ENCODE peak calls at places on chromosomes 4 and X, in ten cellular contexts. One of them, this sample, is unnamed.

GRCh38 chr4:75469896-75470295 is 44.3 kb downstream of the RCHY1 start:
- DNase-seq in mammary epithelial cell: no peak
- DNase-seq in IMR-90: no peak
- DNase-seq in psoas muscle: no peak
- DNase-seq in breast epithelium: no peak
- DNase-seq in naive thymus-derived CD4-positive, alpha-beta T cell: no peak
- DNase-seq in K562: no peak
- DNase-seq in H9: no peak
- DNase-seq in neuronal stem cell: no peak
- DNase-seq in caudate nucleus: no peak
- DNase-seq in this sample: no peak

GRCh38 chr4:56656346-56656643 is 24.8 kb downstream of the HOPX start:
- DNase-seq in naive thymus-derived CD4-positive, alpha-beta T cell: peak
- DNase-seq in neuronal stem cell: no peak
- DNase-seq in H9: no peak
- DNase-seq in IMR-90: no peak
- DNase-seq in breast epithelium: no peak
- DNase-seq in mammary epithelial cell: no peak
- DNase-seq in psoas muscle: peak
- DNase-seq in K562: no peak
- DNase-seq in caudate nucleus: no peak
- DNase-seq in this sample: no peak

GRCh38 chr4:140149851-140150635 is 3.9 kb downstream of the MAML3 start:
- DNase-seq in neuronal stem cell: peak
- DNase-seq in naive thymus-derived CD4-positive, alpha-beta T cell: peak
- DNase-seq in mammary epithelial cell: peak
- DNase-seq in IMR-90: peak
- DNase-seq in caudate nucleus: no peak
- DNase-seq in H9: peak
- DNase-seq in psoas muscle: peak
- DNase-seq in breast epithelium: peak
- DNase-seq in K562: peak
- DNase-seq in this sample: no peak

GRCh38 chr4:136763844-136764446 is 768.3 kb downstream of the PCDH18 start:
- DNase-seq in breast epithelium: no peak
- DNase-seq in naive thymus-derived CD4-positive, alpha-beta T cell: no peak
- DNase-seq in caudate nucleus: no peak
- DNase-seq in K562: no peak
- DNase-seq in psoas muscle: no peak
- DNase-seq in IMR-90: peak
- DNase-seq in mammary epithelial cell: no peak
- DNase-seq in neuronal stem cell: no peak
- DNase-seq in H9: no peak
- DNase-seq in this sample: no peak

GRCh38 chr4:163866728-163867313 is 372.3 kb downstream of the TMA16 start:
- DNase-seq in psoas muscle: no peak
- DNase-seq in mammary epithelial cell: peak
- DNase-seq in K562: peak
- DNase-seq in neuronal stem cell: no peak
- DNase-seq in IMR-90: peak
- DNase-seq in breast epithelium: no peak
- DNase-seq in naive thymus-derived CD4-positive, alpha-beta T cell: no peak
- DNase-seq in H9: no peak
- DNase-seq in caudate nucleus: no peak
- DNase-seq in this sample: peak

GRCh38 chr4:182862921-182863320 is 54.3 kb downstream of the DCTD start:
- DNase-seq in IMR-90: no peak
- DNase-seq in psoas muscle: no peak
- DNase-seq in naive thymus-derived CD4-positive, alpha-beta T cell: no peak
- DNase-seq in caudate nucleus: no peak
- DNase-seq in breast epithelium: no peak
- DNase-seq in K562: no peak
- DNase-seq in H9: peak
- DNase-seq in neuronal stem cell: no peak
- DNase-seq in mammary epithelial cell: peak
- DNase-seq in this sample: no peak

GRCh38 chr4:14871676-14872430 is 130.4 kb upstream of the CPEB2 start:
- DNase-seq in caudate nucleus: no peak
- DNase-seq in psoas muscle: no peak
- DNase-seq in H9: peak
- DNase-seq in IMR-90: no peak
- DNase-seq in K562: peak
- DNase-seq in mammary epithelial cell: peak
- DNase-seq in breast epithelium: no peak
- DNase-seq in neuronal stem cell: no peak
- DNase-seq in naive thymus-derived CD4-positive, alpha-beta T cell: peak
- DNase-seq in this sample: no peak

GRCh38 chrX:31061091-31061490 is 10.8 kb downstream of the FTHL17 start:
- DNase-seq in neuronal stem cell: no peak
- DNase-seq in naive thymus-derived CD4-positive, alpha-beta T cell: no peak
- DNase-seq in psoas muscle: no peak
- DNase-seq in K562: no peak
- DNase-seq in mammary epithelial cell: no peak
- DNase-seq in IMR-90: no peak
- DNase-seq in H9: no peak
- DNase-seq in breast epithelium: no peak
- DNase-seq in caudate nucleus: no peak
- DNase-seq in this sample: no peak

DNA sequence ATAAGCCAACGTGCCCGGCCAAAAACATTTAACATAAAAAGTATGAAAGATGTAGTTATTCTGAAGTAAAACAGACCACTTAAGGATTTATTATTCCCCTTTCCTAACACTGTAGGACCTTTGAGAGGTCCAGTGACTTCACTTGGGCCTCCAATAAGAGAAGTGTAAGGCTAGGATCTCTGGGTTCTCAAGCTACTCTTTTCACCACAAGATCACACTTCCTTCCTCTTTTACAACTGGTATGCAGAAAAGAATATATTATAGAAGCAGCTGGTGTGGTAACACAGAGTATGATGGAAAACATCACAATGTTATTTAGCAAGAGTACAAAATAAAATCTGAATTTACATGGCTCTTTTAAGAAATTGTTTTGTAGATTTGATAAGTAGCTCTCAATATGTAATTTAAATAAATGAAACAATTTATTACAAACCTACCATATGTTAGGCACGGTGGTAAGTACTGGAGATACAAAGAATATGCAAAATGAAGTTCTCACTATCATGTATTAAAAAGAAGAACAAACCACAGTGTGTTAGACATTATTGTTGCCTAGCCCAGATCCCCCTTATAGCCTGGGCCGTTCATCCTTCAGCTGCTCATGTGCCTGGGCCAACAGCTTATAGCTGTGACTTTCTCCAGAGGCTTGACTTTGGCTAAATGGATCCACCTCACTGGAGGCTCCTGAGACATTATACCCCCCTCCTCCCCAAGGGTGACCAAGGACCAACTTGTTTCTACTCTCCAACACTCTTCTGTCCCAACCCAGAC is 30.0 kb upstream of the CCNG2 start:
- DNase-seq in IMR-90: no peak
- DNase-seq in K562: no peak
- DNase-seq in neuronal stem cell: no peak
- DNase-seq in breast epithelium: no peak
- DNase-seq in caudate nucleus: no peak
- DNase-seq in naive thymus-derived CD4-positive, alpha-beta T cell: no peak
- DNase-seq in H9: no peak
- DNase-seq in psoas muscle: no peak
- DNase-seq in mammary epithelial cell: no peak
- DNase-seq in this sample: no peak
- H3K27ac ChIP-seq in IMR-90: no peak
- H3K27ac ChIP-seq in K562: no peak
- H3K27ac ChIP-seq in neuronal stem cell: no peak
- H3K27ac ChIP-seq in breast epithelium: no peak
- H3K27ac ChIP-seq in caudate nucleus: no peak
- H3K27ac ChIP-seq in naive thymus-derived CD4-positive, alpha-beta T cell: no peak
- H3K27ac ChIP-seq in H9: no peak
- H3K27ac ChIP-seq in psoas muscle: no peak
- H3K27ac ChIP-seq in mammary epithelial cell: no peak
- H3K27ac ChIP-seq in this sample: no peak

GRCh38 chr4:5749568-5749967 is 38.6 kb downstream of the EVC start:
- DNase-seq in psoas muscle: no peak
- DNase-seq in breast epithelium: no peak
- DNase-seq in IMR-90: no peak
- DNase-seq in K562: no peak
- DNase-seq in naive thymus-derived CD4-positive, alpha-beta T cell: no peak
- DNase-seq in caudate nucleus: no peak
- DNase-seq in mammary epithelial cell: no peak
- DNase-seq in H9: no peak
- DNase-seq in neuronal stem cell: no peak
- DNase-seq in this sample: no peak

GRCh38 chr4:5750052-5750950 is 39.3 kb downstream of the EVC start:
- DNase-seq in breast epithelium: no peak
- DNase-seq in psoas muscle: no peak
- DNase-seq in K562: peak
- DNase-seq in caudate nucleus: no peak
- DNase-seq in IMR-90: peak
- DNase-seq in mammary epithelial cell: no peak
- DNase-seq in naive thymus-derived CD4-positive, alpha-beta T cell: no peak
- DNase-seq in neuronal stem cell: no peak
- DNase-seq in H9: no peak
- DNase-seq in this sample: no peak

GRCh38 chr4:5746250-5746649 is 35.2 kb downstream of the EVC start:
- DNase-seq in neuronal stem cell: no peak
- DNase-seq in H9: no peak
- DNase-seq in naive thymus-derived CD4-positive, alpha-beta T cell: no peak
- DNase-seq in psoas muscle: no peak
- DNase-seq in caudate nucleus: no peak
- DNase-seq in breast epithelium: no peak
- DNase-seq in mammary epithelial cell: no peak
- DNase-seq in K562: no peak
- DNase-seq in IMR-90: no peak
- DNase-seq in this sample: no peak

GRCh38 chr4:5746829-5747745 is 36.1 kb downstream of the EVC start:
- DNase-seq in naive thymus-derived CD4-positive, alpha-beta T cell: no peak
- DNase-seq in IMR-90: peak
- DNase-seq in psoas muscle: no peak
- DNase-seq in K562: no peak
- DNase-seq in neuronal stem cell: no peak
- DNase-seq in caudate nucleus: no peak
- DNase-seq in H9: no peak
- DNase-seq in mammary epithelial cell: peak
- DNase-seq in breast epithelium: no peak
- DNase-seq in this sample: no peak

DNA sequence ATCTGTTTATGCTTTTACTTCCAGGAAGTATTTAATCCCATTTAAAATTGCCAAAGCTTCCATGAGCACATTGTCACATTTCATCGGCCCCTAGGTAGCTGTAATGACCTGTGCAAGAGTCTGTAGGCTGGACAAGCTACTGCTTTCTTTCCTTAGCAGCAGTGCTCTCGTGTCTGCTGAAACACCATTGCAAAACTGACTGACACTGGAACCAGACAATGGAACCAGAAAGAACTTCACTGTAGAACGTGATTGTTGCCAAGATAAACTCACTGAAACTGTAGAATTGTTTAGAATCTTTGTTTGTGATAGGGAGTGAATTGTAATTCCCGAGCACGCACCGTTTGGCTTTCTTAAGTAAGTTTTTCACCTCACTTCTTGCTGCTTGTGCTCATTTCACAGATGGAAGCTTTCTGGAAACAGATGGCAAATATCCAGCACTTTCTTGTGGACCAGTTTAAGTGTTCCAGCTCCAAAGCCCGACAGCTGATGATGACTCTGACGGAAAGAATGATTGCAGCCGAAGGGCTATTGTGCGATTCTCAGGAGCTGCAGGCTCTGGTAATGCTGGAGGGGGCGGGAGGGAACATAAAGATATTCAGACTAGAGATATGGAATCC is 36.9 kb downstream of the EVC start:
- DNase-seq in breast epithelium: no peak
- DNase-seq in neuronal stem cell: no peak
- DNase-seq in mammary epithelial cell: peak
- DNase-seq in K562: no peak
- DNase-seq in caudate nucleus: no peak
- DNase-seq in naive thymus-derived CD4-positive, alpha-beta T cell: no peak
- DNase-seq in psoas muscle: no peak
- DNase-seq in IMR-90: peak
- DNase-seq in H9: no peak
- DNase-seq in this sample: peak
- H3K27ac ChIP-seq in breast epithelium: no peak
- H3K27ac ChIP-seq in neuronal stem cell: no peak
- H3K27ac ChIP-seq in mammary epithelial cell: peak
- H3K27ac ChIP-seq in K562: no peak
- H3K27ac ChIP-seq in caudate nucleus: no peak
- H3K27ac ChIP-seq in naive thymus-derived CD4-positive, alpha-beta T cell: no peak
- H3K27ac ChIP-seq in psoas muscle: no peak
- H3K27ac ChIP-seq in IMR-90: peak
- H3K27ac ChIP-seq in H9: no peak
- H3K27ac ChIP-seq in this sample: no peak

GRCh38 chr4:173917255-173917960 is 366.1 kb downstream of the FBXO8 start:
- DNase-seq in caudate nucleus: no peak
- DNase-seq in K562: no peak
- DNase-seq in H9: no peak
- DNase-seq in neuronal stem cell: no peak
- DNase-seq in naive thymus-derived CD4-positive, alpha-beta T cell: no peak
- DNase-seq in breast epithelium: no peak
- DNase-seq in IMR-90: peak
- DNase-seq in mammary epithelial cell: no peak
- DNase-seq in psoas muscle: no peak
- DNase-seq in this sample: no peak
- H3K27ac ChIP-seq in caudate nucleus: no peak
- H3K27ac ChIP-seq in K562: no peak
- H3K27ac ChIP-seq in H9: no peak
- H3K27ac ChIP-seq in neuronal stem cell: no peak
- H3K27ac ChIP-seq in naive thymus-derived CD4-positive, alpha-beta T cell: no peak
- H3K27ac ChIP-seq in breast epithelium: no peak
- H3K27ac ChIP-seq in IMR-90: peak
- H3K27ac ChIP-seq in mammary epithelial cell: no peak
- H3K27ac ChIP-seq in psoas muscle: no peak
- H3K27ac ChIP-seq in this sample: no peak

GRCh38 chrX:118755633-118756032 is 28.2 kb downstream of the IL13RA1 start:
- DNase-seq in neuronal stem cell: no peak
- DNase-seq in K562: no peak
- DNase-seq in caudate nucleus: no peak
- DNase-seq in psoas muscle: no peak
- DNase-seq in naive thymus-derived CD4-positive, alpha-beta T cell: no peak
- DNase-seq in IMR-90: no peak
- DNase-seq in H9: no peak
- DNase-seq in breast epithelium: no peak
- DNase-seq in mammary epithelial cell: no peak
- DNase-seq in this sample: no peak

GRCh38 chrX:118760025-118760424 is 32.6 kb downstream of the IL13RA1 start:
- DNase-seq in neuronal stem cell: no peak
- DNase-seq in caudate nucleus: no peak
- DNase-seq in naive thymus-derived CD4-positive, alpha-beta T cell: no peak
- DNase-seq in K562: no peak
- DNase-seq in IMR-90: no peak
- DNase-seq in breast epithelium: no peak
- DNase-seq in mammary epithelial cell: no peak
- DNase-seq in psoas muscle: no peak
- DNase-seq in H9: no peak
- DNase-seq in this sample: no peak

GRCh38 chrX:118761950-118762725 is 34.7 kb downstream of the IL13RA1 start:
- DNase-seq in IMR-90: no peak
- DNase-seq in naive thymus-derived CD4-positive, alpha-beta T cell: no peak
- DNase-seq in H9: no peak
- DNase-seq in mammary epithelial cell: no peak
- DNase-seq in psoas muscle: no peak
- DNase-seq in breast epithelium: no peak
- DNase-seq in neuronal stem cell: peak
- DNase-seq in caudate nucleus: no peak
- DNase-seq in K562: peak
- DNase-seq in this sample: no peak

GRCh38 chrX:118756111-118756510 is 28.7 kb downstream of the IL13RA1 start:
- DNase-seq in naive thymus-derived CD4-positive, alpha-beta T cell: no peak
- DNase-seq in neuronal stem cell: no peak
- DNase-seq in breast epithelium: no peak
- DNase-seq in K562: no peak
- DNase-seq in caudate nucleus: no peak
- DNase-seq in IMR-90: no peak
- DNase-seq in psoas muscle: no peak
- DNase-seq in H9: no peak
- DNase-seq in mammary epithelial cell: peak
- DNase-seq in this sample: no peak

DNA sequence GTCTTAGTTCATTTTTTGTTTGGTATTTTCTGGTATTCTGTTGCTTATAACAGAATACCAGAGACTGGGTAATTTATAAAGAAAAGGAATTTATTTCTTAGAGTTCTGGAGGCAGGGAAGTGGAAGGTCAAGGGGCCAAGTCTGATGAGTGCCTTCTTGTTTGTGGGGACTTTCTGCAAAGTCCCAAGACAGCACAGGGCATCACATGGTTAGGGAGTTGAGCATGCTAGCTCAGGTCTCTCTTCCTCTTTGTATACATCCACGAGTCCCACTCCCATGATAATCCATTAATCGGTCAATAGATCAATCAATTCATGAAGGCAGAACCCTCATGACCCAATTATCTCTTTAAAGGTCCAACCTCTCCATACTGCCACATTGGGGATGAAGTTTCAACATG is 31.1 kb downstream of the IL13RA1 start:
- DNase-seq in K562: no peak
- DNase-seq in IMR-90: no peak
- DNase-seq in naive thymus-derived CD4-positive, alpha-beta T cell: no peak
- DNase-seq in psoas muscle: no peak
- DNase-seq in mammary epithelial cell: no peak
- DNase-seq in neuronal stem cell: no peak
- DNase-seq in breast epithelium: no peak
- DNase-seq in caudate nucleus: no peak
- DNase-seq in H9: no peak
- DNase-seq in this sample: no peak
- H3K27ac ChIP-seq in K562: no peak
- H3K27ac ChIP-seq in IMR-90: no peak
- H3K27ac ChIP-seq in naive thymus-derived CD4-positive, alpha-beta T cell: no peak
- H3K27ac ChIP-seq in psoas muscle: no peak
- H3K27ac ChIP-seq in mammary epithelial cell: no peak
- H3K27ac ChIP-seq in neuronal stem cell: no peak
- H3K27ac ChIP-seq in breast epithelium: no peak
- H3K27ac ChIP-seq in caudate nucleus: no peak
- H3K27ac ChIP-seq in H9: no peak
- H3K27ac ChIP-seq in this sample: no peak

This sample was measured in epithelial cell of prostate.